ENCODE peak calls at places on chromosomes 1 and 21, in five cellular contexts. W is neural progenitor cell, N is IMR-90, D is lower lobe of right lung, V is cardiac muscle cell. T is an unnamed sample. For H3K4me1 and H3K27me3, the result is how much of the 10 kb centered on the place peaks cover.

GRCh38 chr1:161172776-161173376 is 4.4 kb downstream of the B4GALT3 start:
- DNase-seq in W (no peak), N (peak), D (no peak), V (no peak), T (no peak)

GRCh38 chr1:167694691-167695090 is 27.1 kb upstream of the MPZL1 start:
- DNase-seq in W (no peak), D (no peak), N (no peak), V (no peak), T (no peak)

GRCh38 chr1:234326493-234327366 is 46.5 kb upstream of the COA6 start:
- DNase-seq in V (peak), D (no peak), W (peak), N (peak), T (no peak)

GRCh38 chr1:80722611-80723010 is 1078.1 kb upstream of the ADGRL2 start:
- DNase-seq in V (no peak), N (no peak), D (no peak), W (no peak), T (no peak)

GRCh38 chr21:34762761-34763160 is 94.0 kb downstream of the CLIC6 start:
- DNase-seq in N (peak), V (no peak), D (no peak), W (no peak), T (no peak)

GRCh38 chr1:111571239-111571638 is 48.4 kb upstream of the RAP1A start:
- DNase-seq in V (no peak), D (no peak), N (no peak), W (no peak), T (no peak)

GRCh38 chr1:230747139-230747730 is at the start of gene CAPN9:
- DNase-seq in V (no peak), W (no peak), D (no peak), N (no peak), T (no peak)

GRCh38 chr1:66360285-66360724 is 173.6 kb upstream of the SGIP1 start:
- DNase-seq in D (no peak), W (no peak), V (no peak), N (no peak), T (no peak)

GRCh38 chr1:14320518-14320917 is 278.0 kb upstream of the KAZN start:
- DNase-seq in V (no peak), D (no peak), N (peak), W (no peak), T (no peak)

GRCh38 chr1:64917328-64917861 is 49.0 kb downstream of the JAK1 start:
- DNase-seq in D (peak), N (peak), W (peak), V (no peak), T (peak)

GRCh38 chr1:199335496-199335895 is 692.0 kb upstream of the NR5A2 start:
- DNase-seq in N (peak), W (no peak), V (no peak), D (no peak), T (no peak)

GRCh38 chr1:175268720-175269119 is 76.1 kb upstream of the KIAA0040 start:
- DNase-seq in D (no peak), W (no peak), V (no peak), N (no peak), T (no peak)

GRCh38 chr1:109253803-109254620 is 4.7 kb downstream of the CELSR2 start:
- DNase-seq in N (no peak), D (no peak), W (peak), V (peak), T (no peak)

GRCh38 chr1:23215291-23215690 is 2.0 kb downstream of the HTR1D start:
- DNase-seq in D (no peak), W (no peak), N (no peak), V (no peak), T (no peak)

GRCh38 chr1:111867868-111868440 is 112.3 kb downstream of the DDX20 start:
- DNase-seq in W (no peak), V (no peak), D (no peak), N (no peak), T (no peak)

GRCh38 chr1:29677028-29678024 is 441.0 kb downstream of the PTPRU start:
- DNase-seq in V (no peak), D (no peak), N (no peak), W (no peak), T (no peak)

GRCh38 chr1:24254783-24255182 is 64.4 kb upstream of the GRHL3 start:
- DNase-seq in W (no peak), N (no peak), V (no peak), D (no peak), T (no peak)

GRCh38 chr1:222663535-222663934 is 45.6 kb downstream of the MIA3 start:
- DNase-seq in N (no peak), D (no peak), V (no peak), W (no peak), T (no peak)

GRCh38 chr1:206584265-206584648 is 28.0 kb downstream of the EIF2D start:
- DNase-seq in N (no peak), D (no peak), W (no peak), V (no peak), T (no peak)

GRCh38 chr21:15781986-15782385 is 52.2 kb downstream of the USP25 start:
- DNase-seq in V (no peak), D (no peak), W (no peak), N (no peak), T (no peak)

GRCh38 chr1:200795151-200795550 is 56.5 kb downstream of the CAMSAP2 start:
- DNase-seq in V (no peak), W (no peak), N (peak), D (no peak), T (no peak)

GRCh38 chr1:231663211-231663792 is 36.7 kb downstream of the DISC1 start:
- DNase-seq in D (no peak), V (no peak), W (no peak), N (peak), T (no peak)

GRCh38 chr21:44836666-44837471 is 19.0 kb upstream of the SUMO3 start:
- DNase-seq in N (no peak), W (no peak), D (no peak), V (peak), T (no peak)

GRCh38 chr1:59516881-59517280 is 220.0 kb downstream of the FGGY start:
- DNase-seq in N (no peak), W (no peak), D (no peak), V (no peak), T (no peak)

GRCh38 chr1:192766009-192766625 is 42.7 kb upstream of the RGS2 start:
- DNase-seq in N (peak), V (no peak), W (no peak), D (no peak), T (no peak)

DNA sequence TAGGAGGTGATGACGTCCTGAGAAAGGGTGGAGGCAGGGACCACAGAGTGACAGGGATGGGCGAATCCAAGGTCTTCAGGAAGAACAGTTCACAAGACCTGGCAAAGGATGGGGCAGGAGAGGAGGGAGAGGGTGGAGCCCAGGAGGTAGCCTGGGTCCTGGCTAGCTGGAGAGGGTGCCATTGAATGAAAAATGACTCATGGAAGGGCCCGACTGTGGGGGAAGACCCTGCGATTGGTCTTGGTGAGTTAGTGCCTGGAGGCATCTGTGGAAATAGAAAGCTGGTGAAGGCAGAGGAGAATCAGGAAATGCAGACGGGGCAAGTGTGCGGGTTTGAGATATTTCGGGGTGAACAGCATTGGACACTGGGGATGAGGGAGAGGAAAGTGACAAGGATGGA is 60.3 kb upstream of the SLC45A1 start:
- DNase-seq in W (no peak), D (no peak), N (no peak), V (no peak), T (no peak)
- H3K4me1 ChIP-seq in W (under half), D (under half), N (under half), V (under half), T (under half)

GRCh38 chr1:244137261-244137660 is 86.2 kb downstream of the ZBTB18 start:
- DNase-seq in V (no peak), D (no peak), W (no peak), N (no peak), T (no peak)
- H3K27me3 ChIP-seq in V (under half), D (under half), W (under half), N (under half), T (under half)

GRCh38 chr1:52323731-52324130 is 42.3 kb downstream of the CC2D1B start:
- DNase-seq in W (no peak), V (no peak), N (no peak), D (no peak), T (no peak)
- H3K27ac ChIP-seq in W (no peak), V (no peak), N (no peak), D (no peak), T (no peak)

GRCh38 chr1:97144527-97144926 is 422.9 kb downstream of the PTBP2 start:
- DNase-seq in D (no peak), V (no peak), W (no peak), N (peak), T (no peak)
- H3K4me1 ChIP-seq in D (under half), V (under half), W (under half), N (under half), T (under half)

DNA sequence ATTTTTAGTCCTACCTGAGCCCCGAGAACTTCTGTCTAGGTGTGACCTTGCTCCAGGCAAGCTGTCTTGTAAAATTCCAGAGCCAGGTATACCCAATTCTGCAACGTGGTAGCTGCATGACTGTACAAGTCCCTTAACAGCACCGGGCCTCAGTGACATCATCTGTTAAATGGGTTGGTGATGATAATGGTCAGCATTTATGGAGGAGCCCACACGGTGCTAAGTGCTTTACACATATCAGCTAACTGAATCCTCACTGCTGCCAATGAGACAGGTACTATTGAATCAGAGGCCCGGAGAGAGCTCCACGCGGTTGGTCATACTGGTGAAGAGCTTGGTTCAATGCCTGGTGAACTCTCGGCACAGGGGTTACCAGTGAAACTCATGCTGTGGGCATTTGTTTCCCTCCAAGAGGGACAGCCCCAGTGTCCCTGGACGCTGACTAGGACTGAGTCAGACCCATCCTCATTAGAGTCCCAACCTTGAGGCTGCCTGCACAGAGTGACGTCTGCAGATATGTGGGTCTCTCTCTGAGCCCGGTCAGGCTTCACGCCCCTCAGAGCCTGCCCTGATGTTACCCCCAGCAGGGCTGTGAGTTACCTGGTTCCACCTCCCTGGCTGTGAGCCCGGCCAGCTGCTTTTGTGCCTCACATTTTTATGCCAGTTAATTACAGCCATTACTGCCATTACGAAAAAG is 37.0 kb upstream of the PADI1 start:
- DNase-seq in V (no peak), D (no peak), W (no peak), N (peak), T (no peak)
- H3K27me3 ChIP-seq in V (under half), D (under half), W (under half), N (under half), T (under half)

GRCh38 chr1:179877586-179878265 is at the start of gene TOR1AIP2:
- DNase-seq in N (peak), W (peak), V (peak), D (peak), T (peak)
- H3K27ac ChIP-seq in N (peak), W (no peak), V (peak), D (peak), T (peak)

GRCh38 chr1:3366181-3367051 is 88.0 kb upstream of the ARHGEF16 start:
- DNase-seq in D (no peak), V (no peak), N (peak), W (no peak), T (no peak)

GRCh38 chr1:3363756-3364155 is 90.7 kb upstream of the ARHGEF16 start:
- DNase-seq in V (no peak), D (no peak), N (no peak), W (no peak), T (no peak)

GRCh38 chr1:3365519-3366158 is 88.8 kb upstream of the ARHGEF16 start:
- DNase-seq in D (no peak), W (no peak), V (peak), N (no peak), T (no peak)

GRCh38 chr1:3364526-3364925 is 89.9 kb upstream of the ARHGEF16 start:
- DNase-seq in D (no peak), V (no peak), W (no peak), N (no peak), T (no peak)

GRCh38 chr1:3364983-3365382 is 89.5 kb upstream of the ARHGEF16 start:
- DNase-seq in N (no peak), D (no peak), V (no peak), W (no peak), T (no peak)
- H3K4me1 ChIP-seq in N (under half), D (under half), V (half or more), W (under half), T (under half)

GRCh38 chr1:225304996-225305395 is 122.8 kb downstream of the LBR start:
- DNase-seq in N (no peak), W (no peak), D (no peak), V (no peak), T (no peak)

GRCh38 chr1:225299624-225300023 is 128.2 kb downstream of the LBR start:
- DNase-seq in W (no peak), D (no peak), N (peak), V (no peak), T (no peak)

GRCh38 chr1:225300381-225300780 is 127.5 kb downstream of the LBR start:
- DNase-seq in V (no peak), D (no peak), N (no peak), W (no peak), T (no peak)
- H3K27me3 ChIP-seq in V (under half), D (under half), N (under half), W (under half), T (under half)

GRCh38 chr1:215554865-215555264 is 12.2 kb upstream of the KCTD3 start:
- DNase-seq in W (no peak), V (no peak), N (no peak), D (no peak), T (no peak)
- H3K27ac ChIP-seq in W (no peak), V (no peak), N (no peak), D (no peak), T (no peak)

GRCh38 chr1:31936966-31937299 is 1.2 kb downstream of the PTP4A2 start:
- DNase-seq in N (no peak), W (no peak), D (no peak), V (no peak), T (no peak)
- H3K4me1 ChIP-seq in N (under half), W (under half), D (half or more), V (under half), T (under half)

T was measured in ascending aorta.